ENCODE peak calls at places on chromosomes 16 and 17, in four cellular contexts. One of them, this sample, is unnamed. For H3K4me1, the result is how much of the 10 kb centered on the place peaks cover.

GRCh38 chr16:68401871-68402747 is 46.2 kb downstream of the SMPD3 start:
- DNase-seq in tibial nerve: no peak
- DNase-seq in A549: no peak
- DNase-seq in stomach: no peak
- DNase-seq in this sample: no peak

GRCh38 chr17:56913000-56913866 is 616 bp downstream of the TRIM25 start:
- DNase-seq in tibial nerve: no peak
- DNase-seq in A549: no peak
- DNase-seq in stomach: no peak
- DNase-seq in this sample: peak

GRCh38 chr16:80806957-80807356 is 2.6 kb upstream of the CDYL2 start:
- DNase-seq in tibial nerve: no peak
- DNase-seq in A549: no peak
- DNase-seq in stomach: no peak
- DNase-seq in this sample: no peak

GRCh38 chr17:11737290-11737679 is 139.0 kb downstream of the DNAH9 start:
- DNase-seq in tibial nerve: no peak
- DNase-seq in A549: no peak
- DNase-seq in stomach: no peak
- DNase-seq in this sample: no peak

GRCh38 chr17:5499790-5500189 is 13.4 kb downstream of the MIS12 start:
- DNase-seq in tibial nerve: no peak
- DNase-seq in A549: no peak
- DNase-seq in stomach: no peak
- DNase-seq in this sample: no peak

GRCh38 chr17:79914813-79915740 is 75.8 kb upstream of the CBX4 start:
- DNase-seq in tibial nerve: no peak
- DNase-seq in A549: no peak
- DNase-seq in stomach: no peak
- DNase-seq in this sample: no peak

GRCh38 chr16:85872666-85873561 is 26.0 kb upstream of the IRF8 start:
- DNase-seq in tibial nerve: no peak
- DNase-seq in A549: no peak
- DNase-seq in stomach: no peak
- DNase-seq in this sample: peak

GRCh38 chr17:81685108-81685507 is 1.3 kb downstream of the HGS start:
- DNase-seq in tibial nerve: no peak
- DNase-seq in A549: peak
- DNase-seq in stomach: no peak
- DNase-seq in this sample: no peak

GRCh38 chr16:49697631-49698030 is 158.3 kb downstream of the ZNF423 start:
- DNase-seq in tibial nerve: no peak
- DNase-seq in A549: no peak
- DNase-seq in stomach: no peak
- DNase-seq in this sample: no peak

GRCh38 chr17:13346996-13347762 is 254.6 kb downstream of the HS3ST3A1 start:
- DNase-seq in tibial nerve: no peak
- DNase-seq in A549: no peak
- DNase-seq in stomach: no peak
- DNase-seq in this sample: no peak

GRCh38 chr16:10959161-10959560 is 14.8 kb downstream of the CLEC16A start:
- DNase-seq in tibial nerve: no peak
- DNase-seq in A549: no peak
- DNase-seq in stomach: no peak
- DNase-seq in this sample: no peak

GRCh38 chr16:84351630-84352029 is 16.7 kb upstream of the ATP2C2 start:
- DNase-seq in tibial nerve: no peak
- DNase-seq in A549: no peak
- DNase-seq in stomach: no peak
- DNase-seq in this sample: no peak

GRCh38 chr17:80737106-80738019 is 192.7 kb downstream of the RPTOR start:
- DNase-seq in tibial nerve: no peak
- DNase-seq in A549: no peak
- DNase-seq in stomach: no peak
- DNase-seq in this sample: no peak

GRCh38 chr16:86653289-86654006 is 75.1 kb downstream of the FOXL1 start:
- DNase-seq in tibial nerve: no peak
- DNase-seq in A549: no peak
- DNase-seq in stomach: no peak
- DNase-seq in this sample: no peak

GRCh38 chr16:51651061-51651466 is 500.0 kb upstream of the SALL1 start:
- DNase-seq in tibial nerve: no peak
- DNase-seq in A549: no peak
- DNase-seq in stomach: no peak
- DNase-seq in this sample: no peak

GRCh38 chr16:1458336-1458976 is 14.1 kb upstream of the CCDC154 start:
- DNase-seq in tibial nerve: no peak
- DNase-seq in A549: no peak
- DNase-seq in stomach: no peak
- DNase-seq in this sample: no peak

GRCh38 chr16:68492501-68493411 is 44.4 kb upstream of the SMPD3 start:
- DNase-seq in tibial nerve: no peak
- DNase-seq in A549: no peak
- DNase-seq in stomach: peak
- DNase-seq in this sample: no peak

GRCh38 chr16:57987441-57988177 is 12.9 kb downstream of the ZNF319 start:
- DNase-seq in tibial nerve: no peak
- DNase-seq in A549: no peak
- DNase-seq in stomach: no peak
- DNase-seq in this sample: no peak

GRCh38 chr16:87723224-87723619 is 42.6 kb downstream of the KLHDC4 start:
- DNase-seq in tibial nerve: peak
- DNase-seq in A549: no peak
- DNase-seq in stomach: peak
- DNase-seq in this sample: no peak

GRCh38 chr16:10976663-10977062 is 32.3 kb downstream of the CLEC16A start:
- DNase-seq in tibial nerve: no peak
- DNase-seq in A549: no peak
- DNase-seq in stomach: no peak
- DNase-seq in this sample: peak

GRCh38 chr16:88936008-88936912 is 40.7 kb downstream of the CBFA2T3 start:
- DNase-seq in tibial nerve: no peak
- DNase-seq in A549: peak
- DNase-seq in stomach: no peak
- DNase-seq in this sample: peak

DNA sequence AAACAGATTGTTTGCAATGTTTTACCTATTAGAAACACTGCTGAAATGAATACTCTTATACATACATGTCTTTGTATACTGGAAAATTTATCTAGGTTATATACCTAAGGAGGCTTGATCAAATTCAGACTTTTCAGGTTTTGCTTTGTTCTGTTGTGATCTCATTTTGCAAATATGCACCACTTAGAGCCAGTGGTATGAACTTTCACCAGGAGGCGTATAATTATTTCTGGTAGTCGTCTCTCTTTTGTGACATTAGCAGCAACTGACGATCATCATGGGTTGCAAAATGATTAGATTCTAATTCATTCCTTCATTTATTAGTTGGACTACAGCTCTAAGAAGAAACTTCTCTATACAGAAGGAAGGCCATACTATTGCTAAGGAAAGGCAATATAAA is 26.9 kb downstream of the AP1G1 start:
- DNase-seq in tibial nerve: no peak
- DNase-seq in A549: no peak
- DNase-seq in stomach: no peak
- DNase-seq in this sample: no peak
- TF ChIP-seq EP300 in tibial nerve: no peak
- TF ChIP-seq EP300 in A549: no peak
- TF ChIP-seq EP300 in stomach: no peak
- TF ChIP-seq EP300 in this sample: no peak

GRCh38 chr17:7263071-7263800 is 958 bp upstream of the CLDN7 start:
- DNase-seq in tibial nerve: no peak
- DNase-seq in A549: no peak
- DNase-seq in stomach: no peak
- DNase-seq in this sample: no peak
- H3K27ac ChIP-seq in tibial nerve: no peak
- H3K27ac ChIP-seq in A549: peak
- H3K27ac ChIP-seq in stomach: no peak
- H3K27ac ChIP-seq in this sample: peak

GRCh38 chr16:8866118-8866883 is 2.5 kb downstream of the CARHSP1 start:
- DNase-seq in tibial nerve: no peak
- DNase-seq in A549: no peak
- DNase-seq in stomach: peak
- DNase-seq in this sample: peak
- H3K4me1 ChIP-seq in tibial nerve: half or more
- H3K4me1 ChIP-seq in A549: half or more
- H3K4me1 ChIP-seq in stomach: half or more
- H3K4me1 ChIP-seq in this sample: half or more

GRCh38 chr16:234468-235305 is at the start of gene FAM234A:
- DNase-seq in tibial nerve: peak
- DNase-seq in A549: peak
- DNase-seq in stomach: peak
- DNase-seq in this sample: peak
- TF ChIP-seq EP300 in tibial nerve: peak
- TF ChIP-seq EP300 in A549: no peak
- TF ChIP-seq EP300 in stomach: no peak
- TF ChIP-seq EP300 in this sample: no peak

DNA sequence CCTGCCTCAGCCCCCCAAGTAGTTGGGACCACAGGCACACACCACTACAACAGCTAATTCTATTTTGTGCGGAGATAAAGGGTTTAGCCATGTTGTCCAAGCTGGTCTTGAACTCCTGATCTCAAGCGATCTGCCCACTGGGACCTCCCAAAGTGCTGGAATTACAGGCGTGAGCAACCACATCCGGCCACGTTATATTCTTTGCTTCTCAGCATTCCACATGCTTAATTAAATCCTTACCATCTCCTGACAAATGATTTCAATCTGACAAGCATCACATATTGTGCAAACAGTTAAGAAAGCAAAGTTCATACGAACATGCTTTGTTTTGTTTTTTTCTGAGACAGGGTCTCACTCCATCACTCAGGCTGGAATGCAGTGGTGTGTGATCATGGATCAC is 18.2 kb downstream of the HIGD1B start:
- DNase-seq in tibial nerve: no peak
- DNase-seq in A549: no peak
- DNase-seq in stomach: no peak
- DNase-seq in this sample: no peak
- H3K27ac ChIP-seq in tibial nerve: no peak
- H3K27ac ChIP-seq in A549: no peak
- H3K27ac ChIP-seq in stomach: no peak
- H3K27ac ChIP-seq in this sample: no peak

GRCh38 chr17:62030264-62030663 is 34.8 kb downstream of the MED13 start:
- DNase-seq in tibial nerve: no peak
- DNase-seq in A549: no peak
- DNase-seq in stomach: no peak
- DNase-seq in this sample: no peak
- H3K4me1 ChIP-seq in tibial nerve: under half
- H3K4me1 ChIP-seq in A549: under half
- H3K4me1 ChIP-seq in stomach: under half
- H3K4me1 ChIP-seq in this sample: under half

DNA sequence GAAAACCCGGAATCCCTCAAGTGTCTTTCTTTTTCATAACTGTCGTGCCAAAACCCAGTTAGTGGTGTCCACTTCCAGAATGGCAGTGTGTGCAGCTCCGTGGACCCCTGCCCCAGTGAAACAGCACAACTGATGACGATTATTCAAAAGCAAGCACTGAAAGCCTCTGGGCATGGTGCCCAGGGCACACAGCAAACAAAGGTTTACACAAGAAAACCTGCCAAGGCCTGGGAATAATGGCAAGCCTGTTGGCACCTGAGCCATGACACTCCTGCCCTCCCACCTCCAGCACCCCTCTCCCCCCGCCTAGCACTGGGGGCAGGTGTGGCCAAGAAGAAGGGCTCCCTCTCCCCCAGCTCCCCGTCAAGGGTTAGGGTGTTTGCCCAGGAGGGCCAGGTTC is 2.8 kb downstream of the PKMYT1 start:
- DNase-seq in tibial nerve: no peak
- DNase-seq in A549: no peak
- DNase-seq in stomach: peak
- DNase-seq in this sample: no peak
- TF ChIP-seq EP300 in tibial nerve: no peak
- TF ChIP-seq EP300 in A549: no peak
- TF ChIP-seq EP300 in stomach: no peak
- TF ChIP-seq EP300 in this sample: no peak

DNA sequence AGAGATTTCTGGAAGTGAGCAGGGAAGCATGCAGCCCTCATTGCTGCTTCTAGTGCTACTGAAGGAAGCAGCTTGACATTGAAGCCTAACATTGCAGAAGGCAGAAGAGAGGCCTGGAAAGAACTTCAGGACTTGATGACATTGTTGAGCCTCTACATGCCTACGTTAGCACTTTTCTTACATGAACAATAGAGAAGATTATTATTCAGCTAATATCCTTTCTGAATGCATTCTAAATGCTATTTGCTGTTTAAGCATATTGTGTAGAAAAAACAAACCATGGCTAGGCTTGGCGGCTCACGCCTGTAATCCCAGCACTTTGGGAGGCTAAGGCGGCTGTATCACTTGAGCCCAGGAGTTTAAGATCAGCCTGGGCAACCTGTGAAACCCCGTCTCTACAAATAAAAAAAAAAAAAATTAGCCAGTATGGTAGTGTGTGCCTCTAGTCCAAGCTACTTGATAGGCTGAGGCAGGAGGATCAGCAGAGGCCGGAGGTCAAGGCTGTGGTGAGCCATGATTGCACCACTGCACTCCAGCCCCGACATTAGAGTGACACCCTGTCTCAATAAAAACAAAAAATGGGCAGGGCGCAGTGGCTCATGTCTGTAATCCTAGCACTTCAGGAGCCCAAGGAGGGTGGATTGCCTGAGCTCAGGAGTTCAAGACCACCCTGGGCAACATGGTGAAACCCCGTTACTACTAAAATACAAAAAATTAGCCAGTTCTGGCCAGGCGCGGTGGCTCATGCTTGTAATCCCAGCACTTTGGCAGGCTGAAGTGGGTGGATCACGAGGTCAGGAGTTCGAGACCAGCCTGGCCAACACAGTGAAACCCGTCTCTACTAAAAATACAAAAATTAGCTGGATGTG is 2.2 kb upstream of the AURKB start:
- DNase-seq in tibial nerve: no peak
- DNase-seq in A549: no peak
- DNase-seq in stomach: no peak
- DNase-seq in this sample: no peak
- H3K27ac ChIP-seq in tibial nerve: no peak
- H3K27ac ChIP-seq in A549: no peak
- H3K27ac ChIP-seq in stomach: no peak
- H3K27ac ChIP-seq in this sample: no peak

This sample was measured in sigmoid colon.